ENCODE peak calls at places on chromosomes 12 and 14, in seven cellular contexts. K, W, H, G, V, X and M are unnamed samples.

GRCh38 chr12:130203151-130203550 is 40.9 kb downstream of the FZD10 start:
- DNase-seq in K (no peak), W (no peak), H (no peak), G (no peak), V (no peak), X (no peak), M (no peak)

GRCh38 chr12:71686658-71687025 is 760 bp downstream of the TMEM19 start:
- DNase-seq in K (peak; percentile 45), W (no peak), H (no peak), G (peak; percentile 23), V (no peak), X (no peak), M (peak; percentile 14)

GRCh38 chr12:62761658-62762057 is 173.3 kb downstream of the PPM1H start:
- DNase-seq in K (no peak), W (no peak), H (no peak), G (no peak), V (no peak), X (no peak), M (no peak)

GRCh38 chr12:105598032-105598431 is 267.5 kb downstream of the C12orf75 start:
- DNase-seq in K (no peak), W (no peak), H (no peak), G (no peak), V (no peak), X (no peak), M (no peak)

GRCh38 chr12:47817272-47818006 is 2.3 kb downstream of the HDAC7 start:
- DNase-seq in K (no peak), W (no peak), H (no peak), G (no peak), V (no peak), X (no peak), M (no peak)

GRCh38 chr12:53171725-53172329 is 8.7 kb upstream of the ZNF740 start:
- DNase-seq in K (peak; percentile 23), W (no peak), H (no peak), G (no peak), V (no peak), X (no peak), M (no peak)

GRCh38 chr14:50531595-50532501 is 521 bp downstream of the MAP4K5 start:
- DNase-seq in K (peak; percentile 44), W (no peak), H (peak; percentile 50), G (no peak), V (peak; percentile 64), X (peak; percentile 38), M (peak; percentile 19)

GRCh38 chr14:74948228-74949175 is 6.9 kb downstream of the PGF start:
- DNase-seq in K (no peak), W (no peak), H (no peak), G (no peak), V (no peak), X (no peak), M (no peak)

GRCh38 chr12:16189849-16190248 is 87.6 kb downstream of the SLC15A5 start:
- DNase-seq in K (no peak), W (no peak), H (no peak), G (peak; percentile 55), V (no peak), X (no peak), M (no peak)

GRCh38 chr14:95609398-95609990 is 74.6 kb downstream of the GLRX5 start:
- DNase-seq in K (peak; percentile 26), W (no peak), H (peak; percentile 43), G (peak; percentile 52), V (peak; percentile 75), X (peak; percentile 45), M (peak; percentile 37)

GRCh38 chr12:121344506-121344905 is 7.7 kb downstream of the ANAPC5 start:
- DNase-seq in K (no peak), W (no peak), H (no peak), G (no peak), V (no peak), X (no peak), M (no peak)

GRCh38 chr12:117093431-117093830 is 5.8 kb downstream of the TESC start:
- DNase-seq in K (no peak), W (no peak), H (no peak), G (no peak), V (no peak), X (no peak), M (no peak)

GRCh38 chr14:75825147-75825592 is 156.6 kb downstream of the TGFB3 start:
- DNase-seq in K (peak; percentile 80), W (no peak), H (peak; percentile 16), G (no peak), V (no peak), X (no peak), M (no peak)

GRCh38 chr14:61812347-61813100 is 50.3 kb downstream of the SNAPC1 start:
- DNase-seq in K (no peak), W (no peak), H (peak; percentile 50), G (no peak), V (peak; percentile 61), X (peak; percentile 32), M (peak; percentile 45)

GRCh38 chr12:19893514-19893913 is 454.2 kb downstream of the AEBP2 start:
- DNase-seq in K (peak; percentile 74), W (no peak), H (peak; percentile 26), G (no peak), V (no peak), X (no peak), M (no peak)

GRCh38 chr14:68230941-68231717 is 411.6 kb downstream of the RAD51B start:
- DNase-seq in K (peak; percentile 76), W (no peak), H (no peak), G (no peak), V (no peak), X (no peak), M (no peak)

GRCh38 chr12:123762715-123763052 is 583 bp downstream of the DNAH10 start:
- DNase-seq in K (no peak), W (no peak), H (no peak), G (no peak), V (no peak), X (no peak), M (no peak)

GRCh38 chr14:94021416-94022157 is 4.6 kb upstream of the OTUB2 start:
- DNase-seq in K (no peak), W (no peak), H (no peak), G (no peak), V (no peak), X (no peak), M (no peak)